ENCODE peak calls at places on chromosomes 5 and 9, in six cellular contexts. L, O, U, J, K and Z are unnamed samples.

GRCh38 chr5:72433520-72433919 is 73.7 kb downstream of the ZNF366 start:
- DNase-seq in L (no peak), O (peak; percentile 49), U (no peak), J (no peak), K (no peak), Z (no peak)

GRCh38 chr9:16154570-16155078 is 601.8 kb downstream of the CCDC171 start:
- DNase-seq in L (no peak), O (peak; percentile 35), U (no peak), J (peak; percentile 15), K (peak; percentile 83), Z (peak; percentile 35)

GRCh38 chr5:136374003-136374402 is 8.7 kb upstream of the TRPC7 start:
- DNase-seq in L (no peak), O (peak; percentile 18), U (no peak), J (no peak), K (peak; percentile 15), Z (no peak)

GRCh38 chr9:14396171-14396570 is 82.2 kb upstream of the NFIB start:
- DNase-seq in L (peak; percentile 53), O (no peak), U (no peak), J (no peak), K (no peak), Z (peak; percentile 61)

GRCh38 chr9:113446323-113446740 is 17.2 kb upstream of the RGS3 start:
- DNase-seq in L (no peak), O (peak; percentile 67), U (no peak), J (no peak), K (peak; percentile 65), Z (no peak)

GRCh38 chr9:89023788-89024187 is 32.5 kb downstream of the S1PR3 start:
- DNase-seq in L (no peak), O (peak; percentile 58), U (no peak), J (no peak), K (no peak), Z (no peak)

GRCh38 chr5:154997746-154998145 is 15.8 kb upstream of the KIF4B start:
- DNase-seq in L (no peak), O (no peak), U (no peak), J (no peak), K (no peak), Z (no peak)

GRCh38 chr5:16350816-16351215 is 114.8 kb downstream of the ZNF622 start:
- DNase-seq in L (no peak), O (no peak), U (no peak), J (no peak), K (no peak), Z (no peak)

GRCh38 chr5:159097461-159098284 is 2.0 kb downstream of the EBF1 start:
- DNase-seq in L (no peak), O (peak; percentile 62), U (no peak), J (no peak), K (no peak), Z (peak; percentile 51)

GRCh38 chr9:127154390-127155191 is 32.2 kb upstream of the ANGPTL2 start:
- DNase-seq in L (peak; percentile 62), O (peak; percentile 79), U (no peak), J (no peak), K (no peak), Z (peak; percentile 71)

GRCh38 chr9:109887079-109887478 is 107.1 kb downstream of the PALM2AKAP2 start:
- DNase-seq in L (no peak), O (peak; percentile 93), U (no peak), J (no peak), K (no peak), Z (no peak)

GRCh38 chr9:71646131-71646530 is 122.2 kb downstream of the CEMIP2 start:
- DNase-seq in L (no peak), O (no peak), U (no peak), J (no peak), K (no peak), Z (no peak)

GRCh38 chr5:50564558-50564957 is 101.9 kb upstream of the PARP8 start:
- DNase-seq in L (no peak), O (no peak), U (no peak), J (no peak), K (no peak), Z (no peak)

GRCh38 chr9:100911273-100911672 is 117.3 kb upstream of the PLPPR1 start:
- DNase-seq in L (no peak), O (no peak), U (no peak), J (no peak), K (no peak), Z (no peak)